ENCODE peak calls at places on chromosomes 3 and 15, in six cellular contexts. B is GM23338, V is transverse colon, T is H9, Q is left lung, E is breast epithelium. L is an unnamed sample.

GRCh38 chr15:45646220-45646619 is 11.4 kb downstream of the SQOR start:
- DNase-seq in E (no peak), V (no peak), B (no peak), Q (no peak), T (no peak), L (no peak)

GRCh38 chr3:150956376-150956775 is 16.2 kb downstream of the CLRN1 start:
- DNase-seq in B (no peak), E (no peak), T (no peak), Q (no peak), V (no peak), L (no peak)

GRCh38 chr3:76841750-76842149 is 198.1 kb upstream of the ROBO2 start:
- DNase-seq in E (no peak), V (no peak), Q (no peak), B (no peak), T (no peak), L (no peak)

GRCh38 chr15:40787344-40787841 is 17.6 kb downstream of the C15orf62 start:
- DNase-seq in T (peak; percentile 89), V (peak; percentile 85), B (peak; percentile 94), E (peak; percentile 93), Q (peak; percentile 57), L (no peak)

GRCh38 chr3:38089163-38089562 is 47.8 kb downstream of the ACAA1 start:
- DNase-seq in B (no peak), Q (no peak), T (no peak), V (no peak), E (no peak), L (no peak)

GRCh38 chr15:74620636-74621545 is 5.3 kb downstream of the CLK3 start:
- DNase-seq in Q (peak; percentile 54), V (peak; percentile 78), B (peak; percentile 93), T (peak; percentile 90), E (peak; percentile 72), L (peak; percentile 49)

GRCh38 chr3:12751548-12751947 is 7.5 kb downstream of the TMEM40 start:
- DNase-seq in T (no peak), Q (no peak), B (no peak), E (no peak), V (no peak), L (no peak)

GRCh38 chr15:71780349-71780976 is 29.9 kb upstream of the NR2E3 start:
- DNase-seq in E (no peak), T (peak; percentile 79), B (peak; percentile 97), V (peak; percentile 23), Q (no peak), L (peak; percentile 44)

GRCh38 chr3:123741058-123741511 is 143.0 kb downstream of the MYLK start:
- DNase-seq in B (no peak), V (no peak), Q (no peak), E (no peak), T (no peak), L (no peak)

GRCh38 chr15:57158589-57158988 is 217.7 kb upstream of the CGNL1 start:
- DNase-seq in Q (no peak), T (no peak), E (no peak), V (no peak), B (no peak), L (no peak)

GRCh38 chr3:7382293-7383033 is 521.5 kb downstream of the GRM7 start:
- DNase-seq in V (no peak), E (no peak), Q (no peak), B (no peak), T (no peak), L (no peak)

GRCh38 chr3:41307065-41307464 is 107.8 kb downstream of the CTNNB1 start:
- DNase-seq in V (no peak), T (no peak), B (no peak), Q (no peak), E (no peak), L (no peak)

GRCh38 chr3:156477306-156477705 is 77.6 kb downstream of the SSR3 start:
- DNase-seq in Q (no peak), E (no peak), T (peak; percentile 32), V (no peak), B (peak; percentile 38), L (no peak)

GRCh38 chr3:81080608-81081007 is 680.8 kb downstream of the GBE1 start:
- DNase-seq in T (no peak), B (no peak), V (no peak), Q (no peak), E (no peak), L (no peak)

GRCh38 chr3:49553320-49553689 is 972 bp upstream of the BSN start:
- DNase-seq in B (no peak), T (no peak), Q (no peak), E (no peak), V (no peak), L (no peak)

GRCh38 chr3:100002599-100003350 is 111.5 kb downstream of the FILIP1L start:
- DNase-seq in V (peak; percentile 49), Q (no peak), B (no peak), E (peak; percentile 34), T (no peak), L (no peak)

GRCh38 chr3:4581905-4582611 is 88.9 kb downstream of the ITPR1 start:
- DNase-seq in E (no peak), B (no peak), V (no peak), T (no peak), Q (no peak), L (no peak)

GRCh38 chr3:119297169-119297568 is 3.0 kb downstream of the ARHGAP31 start:
- DNase-seq in E (no peak), V (no peak), T (no peak), Q (no peak), B (no peak), L (no peak)

GRCh38 chr3:55488398-55489055 is 1.4 kb upstream of the WNT5A start:
- DNase-seq in B (peak; percentile 97), Q (peak; percentile 64), V (peak; percentile 68), E (peak; percentile 59), T (peak; percentile 54), L (peak; percentile 52)

GRCh38 chr3:118000219-118000618 is 1034.4 kb downstream of the IGSF11 start:
- DNase-seq in Q (no peak), T (no peak), B (no peak), V (no peak), E (no peak), L (no peak)

GRCh38 chr3:194053136-194053535 is 82.8 kb upstream of the HES1 start:
- DNase-seq in E (no peak), B (no peak), T (no peak), V (no peak), Q (no peak), L (no peak)

GRCh38 chr15:60208708-60209107 is 189.1 kb downstream of the ANXA2 start:
- DNase-seq in Q (no peak), V (no peak), E (no peak), B (no peak), T (no peak), L (no peak)

GRCh38 chr3:172203522-172204258 is 164.3 kb downstream of the FNDC3B start:
- DNase-seq in B (no peak), E (no peak), T (no peak), V (no peak), Q (no peak), L (no peak)

GRCh38 chr3:172199850-172200369 is 160.5 kb downstream of the FNDC3B start:
- DNase-seq in T (no peak), E (no peak), Q (no peak), B (no peak), V (no peak), L (no peak)

GRCh38 chr3:172202797-172203196 is 163.4 kb downstream of the FNDC3B start:
- DNase-seq in T (no peak), V (no peak), E (no peak), Q (no peak), B (no peak), L (no peak)

GRCh38 chr3:172201136-172201989 is 162.0 kb downstream of the FNDC3B start:
- DNase-seq in B (no peak), E (peak; percentile 40), T (no peak), V (peak; percentile 74), Q (peak; percentile 80), L (no peak)

DNA sequence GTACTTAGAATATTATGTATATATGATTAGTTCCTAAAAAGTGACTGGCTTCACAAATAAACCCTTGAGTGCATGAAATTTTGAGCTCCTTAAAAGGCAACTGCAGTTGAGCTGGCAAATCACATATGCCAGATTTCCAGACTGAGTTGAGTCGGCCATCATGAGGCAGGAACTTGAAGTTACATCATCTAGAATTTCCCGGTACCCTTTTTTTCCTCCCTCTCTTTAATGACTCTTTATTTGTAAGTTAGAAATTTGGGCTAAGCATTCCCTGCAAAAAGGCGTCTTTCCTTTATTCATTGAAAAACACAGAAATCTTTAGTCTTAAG is 162.6 kb downstream of the FNDC3B start:
- DNase-seq in T (no peak), B (no peak), E (no peak), Q (no peak), V (no peak), L (no peak)
- TF ChIP-seq CTCF in T (no peak), B (no peak), E (no peak), Q (no peak), V (no peak), L (no peak)

GRCh38 chr15:51094606-51095569 is at the start of gene TNFAIP8L3:
- DNase-seq in B (peak; percentile 63), T (peak; percentile 46), E (no peak), Q (no peak), V (peak; percentile 50), L (no peak)
- H3K27me3 ChIP-seq in B (peaks cover 72% of the 10 kb centered on the region), T (peaks cover 30% of the 10 kb centered on the region), E (peaks cover 27% of the 10 kb centered on the region), Q (peaks cover 20% of the 10 kb centered on the region), V (peaks cover 37% of the 10 kb centered on the region), L (peaks cover 2% of the 10 kb centered on the region)

DNA sequence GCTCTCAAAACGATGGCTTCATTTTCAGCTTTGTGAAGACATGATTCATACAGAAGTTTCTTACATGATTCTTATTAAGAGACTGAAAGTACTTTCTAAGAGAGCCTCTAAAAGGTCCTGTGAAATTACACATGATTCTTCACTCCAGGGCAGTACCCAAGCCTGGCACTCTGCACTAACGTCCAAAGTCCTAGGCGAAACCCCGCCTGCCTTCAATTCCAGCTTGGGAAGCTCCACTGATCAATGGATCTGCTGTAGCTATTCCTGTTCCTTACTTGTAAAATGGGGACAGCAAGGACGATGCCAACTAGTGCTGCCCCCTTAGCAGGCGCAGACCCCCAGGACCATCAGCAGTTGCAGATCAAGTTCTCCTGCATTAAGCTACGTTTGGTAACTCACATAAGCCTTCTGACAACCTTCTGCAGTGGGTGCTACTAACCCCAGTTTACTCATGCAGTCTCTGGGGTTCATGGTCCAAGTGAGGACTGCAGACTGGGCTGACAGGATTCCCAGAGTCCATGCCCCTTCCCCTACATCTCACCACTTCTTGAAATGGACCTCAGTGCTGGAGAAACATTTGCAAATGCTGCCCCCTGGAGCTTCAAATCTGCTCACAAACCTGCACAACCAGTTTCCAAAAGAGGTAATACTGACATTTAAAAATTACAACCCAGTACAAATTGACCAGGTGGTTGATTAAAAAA is 10.6 kb downstream of the CHCHD4 start:
- DNase-seq in V (no peak), E (no peak), B (peak; percentile 40), T (no peak), Q (no peak), L (no peak)
- TF ChIP-seq CTCF in V (no peak), E (no peak), B (peak; percentile 65), T (peak; percentile 58), Q (no peak), L (no peak)

DNA sequence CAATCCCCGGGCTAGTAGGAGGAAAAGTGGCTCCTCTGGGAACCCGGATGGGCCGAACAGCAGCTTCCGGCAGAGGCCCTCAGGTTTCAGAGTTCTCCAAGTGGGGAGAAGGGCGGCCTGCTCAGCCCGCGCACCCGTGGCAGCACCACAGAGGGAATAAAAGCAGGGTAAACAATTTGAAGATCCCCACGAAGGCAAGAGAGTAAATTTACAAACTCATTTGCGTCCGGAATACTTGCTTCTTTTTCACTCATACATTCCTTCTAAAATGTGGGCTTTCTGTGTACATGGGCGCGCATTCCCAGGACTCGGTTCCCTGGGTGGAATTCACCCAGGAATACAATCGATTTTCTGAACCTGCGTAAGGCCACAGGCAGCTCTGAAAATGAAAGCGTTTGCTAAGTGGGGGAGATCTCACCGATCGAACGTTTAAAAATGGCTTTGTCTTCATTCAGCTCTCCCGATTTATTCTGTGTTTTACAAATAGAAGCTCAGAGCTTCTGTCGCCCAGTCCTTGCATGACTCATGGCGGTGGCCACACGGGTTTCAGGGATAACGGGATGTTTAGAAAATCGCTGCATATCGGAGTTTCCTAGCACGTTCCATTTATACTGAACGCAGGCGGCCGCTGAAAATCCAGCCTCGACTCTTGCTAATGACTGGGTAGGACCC is 74.0 kb upstream of the POLG start:
- DNase-seq in E (no peak), Q (no peak), T (no peak), B (no peak), V (no peak), L (no peak)
- H3K27me3 ChIP-seq in E (peaks cover 100% of the 10 kb centered on the region), Q (peaks cover 98% of the 10 kb centered on the region), T (peaks cover 97% of the 10 kb centered on the region), B (peaks cover 100% of the 10 kb centered on the region), V (peaks cover 100% of the 10 kb centered on the region), L (no peaks in the 10 kb centered on the region)

L was measured in GM06990.